ENCODE peak calls at places on chromosomes 16 and 17, in seven cellular contexts. J, S, E, H, P, K and F are unnamed samples.

GRCh38 chr16:17032332-17032731 is 438.4 kb downstream of the XYLT1 start:
- DNase-seq in J (no peak), S (no peak), E (no peak), H (no peak), P (no peak), K (no peak), F (no peak)

GRCh38 chr17:4506180-4506814 is 7.6 kb downstream of the SPNS2 start:
- DNase-seq in J (no peak), S (no peak), E (no peak), H (no peak), P (no peak), K (no peak), F (no peak)

GRCh38 chr16:68490829-68491575 is 42.7 kb upstream of the SMPD3 start:
- DNase-seq in J (peak), S (peak), E (no peak), H (no peak), P (peak), K (no peak), F (peak)

GRCh38 chr17:14672830-14673229 is 371.9 kb downstream of the HS3ST3B1 start:
- DNase-seq in J (no peak), S (peak), E (no peak), H (no peak), P (peak), K (no peak), F (no peak)

GRCh38 chr17:499836-500543 is 147.4 kb upstream of the RPH3AL start:
- DNase-seq in J (no peak), S (no peak), E (no peak), H (no peak), P (peak), K (no peak), F (no peak)

GRCh38 chr17:38925263-38925995 is at the start of gene LASP1NB:
- DNase-seq in J (no peak), S (peak), E (peak), H (no peak), P (no peak), K (peak), F (no peak)

GRCh38 chr17:77375108-77375507 is 234.3 kb downstream of the SEC14L1 start:
- DNase-seq in J (no peak), S (no peak), E (no peak), H (no peak), P (peak), K (no peak), F (no peak)

GRCh38 chr17:5694507-5694906 is 110.2 kb upstream of the NLRP1 start:
- DNase-seq in J (no peak), S (no peak), E (no peak), H (no peak), P (no peak), K (peak), F (no peak)

GRCh38 chr16:1979271-1980025 is 1.8 kb downstream of the NOXO1 start:
- DNase-seq in J (peak), S (peak), E (no peak), H (no peak), P (peak), K (no peak), F (peak)

DNA sequence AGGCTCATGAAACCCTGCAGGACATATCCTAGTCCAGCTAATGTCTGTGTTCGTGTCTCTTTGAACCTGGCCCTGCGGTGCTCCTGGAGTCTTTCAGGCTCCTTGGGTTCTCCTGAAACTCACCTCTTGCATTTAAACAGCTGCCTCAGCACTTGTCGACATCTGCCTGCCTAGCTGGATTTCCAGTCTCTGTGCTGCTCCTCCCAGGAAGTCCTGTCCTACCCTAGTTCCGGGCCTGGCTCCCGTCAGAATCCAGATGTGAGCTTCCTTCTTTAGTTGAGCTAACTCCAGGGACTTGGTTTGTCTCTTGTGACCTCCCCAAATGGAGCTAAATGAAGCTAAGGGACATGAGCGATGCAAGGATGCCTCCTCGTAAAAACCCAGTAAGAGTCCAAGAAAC is 155.2 kb upstream of the PIRT start:
- DNase-seq in J (no peak), S (no peak), E (peak), H (no peak), P (no peak), K (no peak), F (no peak)
- H3K27ac ChIP-seq in J (no peak), S (no peak), E (no peak), H (no peak), P (no peak), K (no peak), F (no peak)

GRCh38 chr17:75237100-75238014 is 24.0 kb downstream of the GGA3 start:
- DNase-seq in J (no peak), S (no peak), E (peak), H (no peak), P (no peak), K (no peak), F (no peak)
- H3K27ac ChIP-seq in J (no peak), S (peak), E (no peak), H (no peak), P (no peak), K (no peak), F (no peak)

GRCh38 chr17:69059458-69060205 is 1.1 kb downstream of the ABCA9 start:
- DNase-seq in J (no peak), S (peak), E (no peak), H (no peak), P (no peak), K (no peak), F (no peak)
- H3K27ac ChIP-seq in J (peak), S (no peak), E (no peak), H (peak), P (no peak), K (no peak), F (no peak)

GRCh38 chr17:7315570-7316243 is 547 bp upstream of the GPS2 start:
- DNase-seq in J (no peak), S (no peak), E (no peak), H (no peak), P (no peak), K (no peak), F (no peak)
- H3K27ac ChIP-seq in J (peak), S (peak), E (peak), H (peak), P (peak), K (peak), F (peak)